ENCODE peak calls at places on chromosomes 11 and 22, in seven cellular contexts. One of them, this sample, is unnamed.

GRCh38 chr11:2553886-2554285 is 109.1 kb downstream of the KCNQ1 start:
- DNase-seq in astrocyte: no peak
- DNase-seq in mesothelial cell of epicardium: no peak
- DNase-seq in B cell: no peak
- DNase-seq in HFFc6: no peak
- DNase-seq in ovary: no peak
- DNase-seq in fibroblast of lung: no peak
- DNase-seq in this sample: no peak

GRCh38 chr22:43126506-43127165 is 16.1 kb downstream of the BIK start:
- DNase-seq in mesothelial cell of epicardium: no peak
- DNase-seq in B cell: no peak
- DNase-seq in HFFc6: peak
- DNase-seq in astrocyte: peak
- DNase-seq in fibroblast of lung: peak
- DNase-seq in ovary: no peak
- DNase-seq in this sample: peak

GRCh38 chr22:44809456-44809855 is 57.1 kb downstream of the ARHGAP8 start:
- DNase-seq in mesothelial cell of epicardium: no peak
- DNase-seq in B cell: no peak
- DNase-seq in fibroblast of lung: no peak
- DNase-seq in HFFc6: no peak
- DNase-seq in ovary: no peak
- DNase-seq in astrocyte: no peak
- DNase-seq in this sample: no peak

GRCh38 chr11:106552694-106553203 is 465.5 kb downstream of the GUCY1A2 start:
- DNase-seq in mesothelial cell of epicardium: no peak
- DNase-seq in fibroblast of lung: no peak
- DNase-seq in B cell: no peak
- DNase-seq in astrocyte: no peak
- DNase-seq in HFFc6: no peak
- DNase-seq in ovary: no peak
- DNase-seq in this sample: no peak

GRCh38 chr11:13339196-13340153 is 61.9 kb downstream of the BMAL1 start:
- DNase-seq in mesothelial cell of epicardium: no peak
- DNase-seq in ovary: peak
- DNase-seq in HFFc6: peak
- DNase-seq in B cell: no peak
- DNase-seq in fibroblast of lung: peak
- DNase-seq in astrocyte: peak
- DNase-seq in this sample: no peak

GRCh38 chr11:128620306-128621175 is 33.2 kb upstream of the ETS1 start:
- DNase-seq in HFFc6: no peak
- DNase-seq in astrocyte: no peak
- DNase-seq in B cell: no peak
- DNase-seq in fibroblast of lung: no peak
- DNase-seq in mesothelial cell of epicardium: no peak
- DNase-seq in ovary: no peak
- DNase-seq in this sample: no peak

GRCh38 chr11:125078016-125078415 is 14.9 kb downstream of the SLC37A2 start:
- DNase-seq in ovary: no peak
- DNase-seq in fibroblast of lung: no peak
- DNase-seq in B cell: no peak
- DNase-seq in astrocyte: no peak
- DNase-seq in HFFc6: no peak
- DNase-seq in mesothelial cell of epicardium: no peak
- DNase-seq in this sample: no peak

GRCh38 chr22:39170825-39171622 is 18.5 kb upstream of the CBX7 start:
- DNase-seq in fibroblast of lung: peak
- DNase-seq in mesothelial cell of epicardium: peak
- DNase-seq in astrocyte: peak
- DNase-seq in HFFc6: peak
- DNase-seq in B cell: peak
- DNase-seq in ovary: peak
- DNase-seq in this sample: peak

GRCh38 chr11:29333993-29334780 is 682.6 kb downstream of the KCNA4 start:
- DNase-seq in mesothelial cell of epicardium: no peak
- DNase-seq in B cell: no peak
- DNase-seq in fibroblast of lung: peak
- DNase-seq in ovary: no peak
- DNase-seq in astrocyte: peak
- DNase-seq in HFFc6: peak
- DNase-seq in this sample: peak

GRCh38 chr11:78228467-78228866 is 39.7 kb downstream of the USP35 start:
- DNase-seq in mesothelial cell of epicardium: no peak
- DNase-seq in astrocyte: peak
- DNase-seq in B cell: peak
- DNase-seq in fibroblast of lung: peak
- DNase-seq in HFFc6: peak
- DNase-seq in ovary: no peak
- DNase-seq in this sample: peak

GRCh38 chr11:106021181-106021966 is 666 bp downstream of the MSANTD4 start:
- DNase-seq in B cell: no peak
- DNase-seq in ovary: no peak
- DNase-seq in astrocyte: no peak
- DNase-seq in mesothelial cell of epicardium: no peak
- DNase-seq in HFFc6: peak
- DNase-seq in fibroblast of lung: peak
- DNase-seq in this sample: no peak

GRCh38 chr11:27460571-27460970 is 12.0 kb downstream of the LGR4 start:
- DNase-seq in mesothelial cell of epicardium: no peak
- DNase-seq in fibroblast of lung: no peak
- DNase-seq in astrocyte: peak
- DNase-seq in ovary: no peak
- DNase-seq in B cell: no peak
- DNase-seq in HFFc6: no peak
- DNase-seq in this sample: no peak

GRCh38 chr11:73139476-73140198 is 2.5 kb downstream of the FCHSD2 start:
- DNase-seq in fibroblast of lung: peak
- DNase-seq in astrocyte: no peak
- DNase-seq in mesothelial cell of epicardium: no peak
- DNase-seq in ovary: no peak
- DNase-seq in HFFc6: peak
- DNase-seq in B cell: no peak
- DNase-seq in this sample: no peak

GRCh38 chr11:83751041-83751440 is 464.9 kb upstream of the CCDC90B start:
- DNase-seq in B cell: no peak
- DNase-seq in mesothelial cell of epicardium: no peak
- DNase-seq in fibroblast of lung: no peak
- DNase-seq in ovary: no peak
- DNase-seq in HFFc6: no peak
- DNase-seq in astrocyte: no peak
- DNase-seq in this sample: no peak

GRCh38 chr11:96311120-96311568 is 31.9 kb downstream of the MAML2 start:
- DNase-seq in fibroblast of lung: peak
- DNase-seq in ovary: no peak
- DNase-seq in mesothelial cell of epicardium: no peak
- DNase-seq in HFFc6: peak
- DNase-seq in astrocyte: peak
- DNase-seq in B cell: no peak
- DNase-seq in this sample: no peak

GRCh38 chr11:86548278-86548917 is 124.0 kb downstream of the ME3 start:
- DNase-seq in ovary: no peak
- DNase-seq in B cell: no peak
- DNase-seq in mesothelial cell of epicardium: no peak
- DNase-seq in fibroblast of lung: peak
- DNase-seq in astrocyte: peak
- DNase-seq in HFFc6: peak
- DNase-seq in this sample: no peak

GRCh38 chr11:122556605-122557004 is 98.9 kb upstream of the UBASH3B start:
- DNase-seq in HFFc6: no peak
- DNase-seq in fibroblast of lung: no peak
- DNase-seq in mesothelial cell of epicardium: peak
- DNase-seq in astrocyte: no peak
- DNase-seq in ovary: peak
- DNase-seq in B cell: no peak
- DNase-seq in this sample: no peak

GRCh38 chr11:118152552-118153471 is at the start of gene SCN4B:
- DNase-seq in HFFc6: no peak
- DNase-seq in mesothelial cell of epicardium: peak
- DNase-seq in ovary: peak
- DNase-seq in fibroblast of lung: peak
- DNase-seq in B cell: no peak
- DNase-seq in astrocyte: peak
- DNase-seq in this sample: peak

GRCh38 chr11:2146051-2146450 is 6.9 kb upstream of the IGF2 start:
- DNase-seq in B cell: no peak
- DNase-seq in astrocyte: no peak
- DNase-seq in mesothelial cell of epicardium: no peak
- DNase-seq in fibroblast of lung: no peak
- DNase-seq in HFFc6: no peak
- DNase-seq in ovary: no peak
- DNase-seq in this sample: no peak

GRCh38 chr22:23237201-23237798 is 57.0 kb downstream of the BCR start:
- DNase-seq in ovary: peak
- DNase-seq in B cell: no peak
- DNase-seq in mesothelial cell of epicardium: no peak
- DNase-seq in HFFc6: no peak
- DNase-seq in astrocyte: peak
- DNase-seq in fibroblast of lung: peak
- DNase-seq in this sample: no peak

GRCh38 chr11:106012744-106013143 is 9.3 kb downstream of the MSANTD4 start:
- DNase-seq in mesothelial cell of epicardium: no peak
- DNase-seq in ovary: no peak
- DNase-seq in HFFc6: peak
- DNase-seq in B cell: no peak
- DNase-seq in astrocyte: peak
- DNase-seq in fibroblast of lung: peak
- DNase-seq in this sample: no peak

GRCh38 chr11:95150977-95151684 is 61.5 kb downstream of the ENDOD1 start:
- DNase-seq in astrocyte: peak
- DNase-seq in ovary: peak
- DNase-seq in B cell: peak
- DNase-seq in HFFc6: peak
- DNase-seq in mesothelial cell of epicardium: peak
- DNase-seq in fibroblast of lung: peak
- DNase-seq in this sample: peak

DNA sequence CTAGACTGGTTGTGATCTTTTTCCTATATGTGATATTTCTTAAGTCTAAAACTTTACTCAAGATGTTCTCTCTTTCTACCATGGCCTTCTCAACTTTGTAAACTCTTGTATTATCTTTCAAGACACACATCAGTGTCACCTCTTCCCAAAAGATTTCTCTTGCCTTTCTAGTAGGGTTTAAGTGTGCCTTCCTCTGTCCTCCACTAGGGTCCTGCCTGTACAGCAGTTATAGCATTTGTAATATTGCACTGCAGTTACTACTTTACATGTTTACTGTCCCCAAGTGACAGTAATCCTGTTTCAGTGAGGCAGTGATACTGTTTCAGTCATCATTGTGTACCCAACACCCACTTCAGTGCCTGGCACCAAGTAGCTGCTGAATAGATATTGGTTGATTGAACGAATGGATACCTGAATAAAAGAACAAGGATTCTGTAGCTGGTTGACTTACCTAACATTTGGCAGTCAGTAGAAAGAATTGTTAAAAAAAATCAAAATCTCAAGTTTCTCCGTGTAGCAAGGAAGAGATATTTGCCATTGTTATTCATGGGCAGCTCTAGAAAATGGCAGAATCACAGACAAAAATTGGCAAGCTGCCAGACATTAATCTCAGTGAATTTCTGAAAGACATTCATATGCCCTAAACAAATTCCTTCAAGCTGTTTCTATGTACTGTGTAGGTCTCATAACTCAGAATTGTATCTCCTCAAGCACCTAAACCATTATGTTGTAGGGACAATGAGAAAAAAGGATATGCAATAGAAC is 79.4 kb downstream of the RBMXL2 start:
- DNase-seq in HFFc6: no peak
- DNase-seq in astrocyte: no peak
- DNase-seq in mesothelial cell of epicardium: no peak
- DNase-seq in fibroblast of lung: no peak
- DNase-seq in ovary: no peak
- DNase-seq in B cell: no peak
- DNase-seq in this sample: no peak
- TF ChIP-seq CTCF in HFFc6: no peak
- TF ChIP-seq CTCF in astrocyte: no peak
- TF ChIP-seq CTCF in mesothelial cell of epicardium: no peak
- TF ChIP-seq CTCF in fibroblast of lung: no peak
- TF ChIP-seq CTCF in ovary: no peak
- TF ChIP-seq CTCF in B cell: no peak
- TF ChIP-seq CTCF in this sample: no peak

DNA sequence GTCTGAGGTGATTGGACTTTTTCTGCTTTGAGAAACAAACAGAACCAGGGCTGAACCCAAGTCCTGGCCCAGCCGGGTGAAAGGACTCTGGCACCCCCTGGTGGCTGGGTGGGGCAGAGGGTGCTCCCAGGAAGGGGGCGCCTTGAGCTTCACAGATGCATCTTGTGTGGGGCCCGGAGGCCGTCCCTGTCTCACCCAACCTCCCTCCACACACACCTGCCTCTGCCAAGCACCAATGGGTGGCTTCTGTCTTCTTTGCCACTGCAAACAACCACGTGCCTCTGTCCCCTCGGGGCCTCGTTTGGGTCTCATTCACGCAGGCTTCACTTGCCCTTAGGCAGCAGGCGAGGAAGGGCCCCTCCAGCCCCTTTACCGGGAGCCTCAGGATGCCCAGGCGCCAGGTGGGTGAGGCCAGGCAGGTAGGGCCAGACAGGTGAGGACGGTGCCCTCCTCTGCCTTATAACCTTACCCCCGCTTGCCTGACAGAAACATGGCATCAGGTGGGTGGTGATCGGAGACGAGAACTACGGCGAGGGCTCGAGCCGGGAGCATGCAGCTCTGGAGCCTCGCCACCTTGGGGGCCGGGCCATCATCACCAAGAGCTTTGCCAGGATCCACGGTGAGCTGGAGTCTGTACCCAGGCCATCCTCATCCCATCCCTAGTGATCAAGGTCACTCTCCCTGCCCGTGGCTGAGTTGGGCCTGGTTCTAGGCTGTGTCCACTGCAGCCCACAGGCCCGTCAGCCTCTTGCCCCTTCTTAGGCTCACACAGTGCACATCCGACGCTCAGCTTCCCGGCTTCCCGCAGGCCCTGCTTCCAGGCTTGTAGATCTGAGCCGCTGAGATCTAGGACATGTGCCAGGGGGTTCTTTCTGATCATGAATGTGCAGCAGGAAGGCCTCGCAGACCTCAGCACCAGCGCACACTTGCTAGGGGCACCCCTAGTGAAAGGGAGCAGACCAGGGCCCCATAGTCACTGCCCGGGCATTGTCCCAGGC is 17.2 kb downstream of the POLR3H start:
- DNase-seq in mesothelial cell of epicardium: no peak
- DNase-seq in astrocyte: no peak
- DNase-seq in HFFc6: no peak
- DNase-seq in fibroblast of lung: no peak
- DNase-seq in ovary: peak
- DNase-seq in B cell: peak
- DNase-seq in this sample: peak
- TF ChIP-seq CTCF in mesothelial cell of epicardium: peak
- TF ChIP-seq CTCF in astrocyte: peak
- TF ChIP-seq CTCF in HFFc6: peak
- TF ChIP-seq CTCF in fibroblast of lung: peak
- TF ChIP-seq CTCF in ovary: peak
- TF ChIP-seq CTCF in B cell: peak
- TF ChIP-seq CTCF in this sample: peak

GRCh38 chr11:101848262-101848661 is 66.5 kb upstream of the CEP126 start:
- DNase-seq in B cell: no peak
- DNase-seq in HFFc6: no peak
- DNase-seq in astrocyte: no peak
- DNase-seq in ovary: no peak
- DNase-seq in fibroblast of lung: no peak
- DNase-seq in mesothelial cell of epicardium: no peak
- DNase-seq in this sample: no peak
- TF ChIP-seq CTCF in B cell: peak
- TF ChIP-seq CTCF in HFFc6: peak
- TF ChIP-seq CTCF in astrocyte: peak
- TF ChIP-seq CTCF in ovary: peak
- TF ChIP-seq CTCF in fibroblast of lung: peak
- TF ChIP-seq CTCF in mesothelial cell of epicardium: peak
- TF ChIP-seq CTCF in this sample: peak

GRCh38 chr11:114610984-114611944 is 15.7 kb upstream of the NXPE4 start:
- DNase-seq in fibroblast of lung: no peak
- DNase-seq in astrocyte: no peak
- DNase-seq in mesothelial cell of epicardium: no peak
- DNase-seq in ovary: no peak
- DNase-seq in HFFc6: no peak
- DNase-seq in B cell: no peak
- DNase-seq in this sample: no peak
- TF ChIP-seq CTCF in fibroblast of lung: no peak
- TF ChIP-seq CTCF in astrocyte: no peak
- TF ChIP-seq CTCF in mesothelial cell of epicardium: no peak
- TF ChIP-seq CTCF in ovary: no peak
- TF ChIP-seq CTCF in HFFc6: no peak
- TF ChIP-seq CTCF in B cell: no peak
- TF ChIP-seq CTCF in this sample: no peak